ENCODE peak calls at places on chromosome 9, in nine cellular contexts. Z, L, M, Y, H, K, E, W and D are unnamed samples.

GRCh38 chr9:117679425-117679824 is 24.8 kb upstream of the TLR4 start:
- DNase-seq in W (no peak), E (no peak), K (no peak), L (no peak), H (no peak), Y (no peak), Z (no peak), M (no peak), D (no peak)

GRCh38 chr9:114412057-114412683 is 24.4 kb upstream of the AKNA start:
- DNase-seq in W (no peak), H (no peak), K (no peak), Z (no peak), M (no peak), E (no peak), L (no peak), Y (no peak), D (no peak)

GRCh38 chr9:16023466-16023865 is 470.6 kb downstream of the CCDC171 start:
- DNase-seq in M (no peak), L (no peak), H (peak; percentile 79), Z (no peak), W (no peak), Y (peak; percentile 62), E (no peak), K (no peak), D (no peak)

GRCh38 chr9:134892820-134893420 is 12.3 kb downstream of the FCN2 start:
- DNase-seq in Y (no peak), H (no peak), W (no peak), L (no peak), E (no peak), M (peak; percentile 42), Z (no peak), K (no peak), D (no peak)

GRCh38 chr9:120619751-120620655 is 40.0 kb upstream of the CDK5RAP2 start:
- DNase-seq in W (peak; percentile 68), E (peak; percentile 55), M (no peak), L (no peak), Z (peak; percentile 80), Y (peak; percentile 86), H (peak; percentile 75), K (peak; percentile 71), D (peak; percentile 76)

GRCh38 chr9:128675382-128675781 is 13.6 kb upstream of the SET start:
- DNase-seq in L (peak; percentile 25), Z (no peak), H (no peak), Y (no peak), K (no peak), W (no peak), M (no peak), E (no peak), D (no peak)

GRCh38 chr9:129139233-129139992 is 28.2 kb downstream of the PTPA start:
- DNase-seq in K (peak; percentile 88), Y (peak; percentile 91), E (peak; percentile 73), H (peak; percentile 88), M (peak; percentile 80), W (peak; percentile 79), Z (peak; percentile 92), L (peak; percentile 89), D (peak; percentile 86)

GRCh38 chr9:129482521-129483466 is 138.1 kb downstream of the C9orf50 start:
- DNase-seq in M (peak; percentile 82), Y (peak; percentile 92), L (peak; percentile 92), H (peak; percentile 84), Z (peak; percentile 95), E (peak; percentile 80), K (peak; percentile 88), W (peak; percentile 66), D (peak; percentile 85)

GRCh38 chr9:137173795-137174664 is 2.2 kb upstream of the TMEM210 start:
- DNase-seq in E (no peak), Y (no peak), L (no peak), W (no peak), H (no peak), Z (no peak), M (no peak), K (no peak), D (no peak)

GRCh38 chr9:137176302-137177182 is 4.7 kb upstream of the TMEM210 start:
- DNase-seq in K (peak; percentile 39), H (peak; percentile 53), Z (peak; percentile 74), Y (peak; percentile 67), M (no peak), E (no peak), W (no peak), L (no peak), D (peak; percentile 68)

GRCh38 chr9:137174722-137175293 is 3.0 kb upstream of the TMEM210 start:
- DNase-seq in K (no peak), E (no peak), Z (no peak), W (no peak), H (no peak), M (no peak), Y (no peak), L (no peak), D (no peak)

GRCh38 chr9:137172907-137173794 is 1.3 kb upstream of the TMEM210 start:
- DNase-seq in K (peak; percentile 90), Z (no peak), E (no peak), H (no peak), Y (no peak), M (no peak), L (no peak), W (no peak), D (no peak)

GRCh38 chr9:137175345-137175961 is 3.6 kb upstream of the TMEM210 start:
- DNase-seq in W (no peak), E (no peak), H (no peak), M (no peak), K (no peak), Y (no peak), L (no peak), Z (no peak), D (no peak)
- TF ChIP-seq CTCF in W (no peak), E (peak; percentile 12), H (no peak), M (peak; percentile 29), K (peak; percentile 8), Y (peak; percentile 39), L (no peak), Z (no peak), D (no peak)

GRCh38 chr9:124274738-124275137 is 17.0 kb downstream of the NEK6 start:
- DNase-seq in W (no peak), H (no peak), M (no peak), L (no peak), Z (no peak), K (no peak), Y (no peak), E (no peak), D (no peak)
- TF ChIP-seq CTCF in W (no peak), H (no peak), M (no peak), L (no peak), Z (no peak), K (no peak), Y (no peak), E (no peak), D (no peak)

GRCh38 chr9:92254401-92255337 is 38.8 kb downstream of the IARS1 start:
- DNase-seq in W (no peak), E (no peak), H (no peak), K (no peak), L (no peak), Y (no peak), Z (no peak), M (no peak), D (no peak)
- TF ChIP-seq CTCF in W (no peak), E (no peak), H (no peak), K (no peak), L (no peak), Y (peak; percentile 4), Z (no peak), M (no peak), D (no peak)

GRCh38 chr9:11319477-11320060 is 706.8 kb upstream of the PTPRD start:
- DNase-seq in M (no peak), L (no peak), Z (peak; percentile 65), W (no peak), H (peak; percentile 33), K (no peak), E (no peak), Y (peak; percentile 61), D (peak; percentile 51)
- TF ChIP-seq CTCF in M (peak; percentile 78), L (peak; percentile 11), Z (peak; percentile 75), W (peak; percentile 66), H (peak; percentile 60), K (peak; percentile 19), E (peak; percentile 61), Y (peak; percentile 79), D (peak; percentile 80)

GRCh38 chr9:124776613-124776951 is 351 bp upstream of the OLFML2A start:
- DNase-seq in K (no peak), Y (no peak), Z (no peak), E (no peak), H (no peak), W (no peak), M (no peak), L (no peak), D (no peak)

GRCh38 chr9:124774131-124774978 is 2.6 kb upstream of the OLFML2A start:
- DNase-seq in L (peak; percentile 87), W (peak; percentile 87), Z (peak; percentile 88), E (peak; percentile 61), Y (peak; percentile 86), H (peak; percentile 79), K (peak; percentile 74), M (peak; percentile 88), D (peak; percentile 78)

GRCh38 chr9:124779368-124780059 is 2.6 kb downstream of the OLFML2A start:
- DNase-seq in Y (peak; percentile 95), E (peak; percentile 90), L (no peak), M (peak; percentile 57), W (peak; percentile 11), Z (peak; percentile 64), H (peak; percentile 88), K (no peak), D (peak; percentile 89)

GRCh38 chr9:124778575-124779367 is 1.8 kb downstream of the OLFML2A start:
- DNase-seq in W (no peak), M (no peak), Y (no peak), H (no peak), Z (no peak), L (no peak), K (no peak), E (no peak), D (no peak)

DNA sequence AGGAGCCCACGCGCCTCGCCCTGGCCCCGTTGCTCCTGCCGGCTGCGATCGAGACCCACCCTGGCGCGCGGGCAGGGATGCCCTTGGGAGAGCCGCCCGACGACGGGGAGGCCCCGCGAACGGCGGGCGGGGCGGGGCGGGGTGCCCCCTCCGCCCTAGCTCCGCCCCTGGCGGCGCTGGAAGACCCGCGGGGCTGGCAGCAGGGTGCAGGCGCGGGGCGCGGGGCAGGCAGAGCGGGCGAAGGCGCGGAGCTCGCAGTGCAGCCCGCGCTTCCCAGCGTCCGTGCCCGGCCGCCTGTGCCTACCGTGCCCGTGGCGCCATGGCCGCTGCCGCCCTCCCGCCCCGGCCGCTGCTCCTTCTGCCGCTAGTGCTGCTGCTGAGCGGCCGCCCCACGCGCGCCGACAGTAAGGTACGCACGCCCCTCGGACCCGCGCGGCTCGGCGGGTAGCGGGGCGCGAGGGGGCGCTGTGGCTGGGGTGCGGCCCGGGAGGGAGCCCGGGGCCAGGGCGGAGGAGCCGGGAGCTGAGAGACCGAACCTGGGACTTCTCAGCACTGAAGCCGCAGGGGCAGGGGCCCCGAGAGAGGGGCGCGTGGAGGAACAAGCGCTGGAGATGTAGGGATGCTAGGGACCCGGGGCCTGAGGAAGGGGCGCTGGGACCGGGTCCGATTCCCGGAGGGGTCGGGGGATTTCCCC is at the start of gene OLFML2A:
- DNase-seq in W (no peak), L (no peak), Y (no peak), Z (peak; percentile 63), E (no peak), M (no peak), K (no peak), H (peak; percentile 30), D (peak; percentile 32)
- TF ChIP-seq CTCF in W (peak; percentile 31), L (peak; percentile 43), Y (peak; percentile 20), Z (peak; percentile 43), E (peak; percentile 40), M (peak; percentile 60), K (no peak), H (peak; percentile 50), D (no peak)